ENCODE peak calls at places on chromosome 10, in ten cellular contexts. U is left ventricle myocardium inferior; B is cerebellar nuclear complex; R is GM18507; S is IMR-90; W is OCI-LY7; N is NCI-H1105 treated with DMSO at 0.1 percent for 48 hours; D is activated naive CD8-positive, alpha-beta T cell treated with anti-CD3 and anti-CD28 coated beads, Interleukin-2, amount 50 U/mL, for 24 hours; H is HEK293T; X is natural killer cell treated with Interleukin-12 subunit alpha and Interleukin-12 subunit beta and Interleukin-15 and Interleukin-18, amount 100 ng/mL, for 72 hours. Q is an unnamed sample.
A peak's percentile ranks its signal among the peaks of the same experiment; 100 is the strongest.

GRCh38 chr10:84820121-84820520 is 491.7 kb downstream of the CCSER2 start:
- DNase-seq in X (no peak), D (no peak), S (no peak), B (no peak), R (no peak), W (peak; percentile 8), N (peak; percentile 30), U (no peak), H (peak; percentile 19), Q (peak; percentile 46)

GRCh38 chr10:1211844-1212570 is 155.8 kb downstream of the WDR37 start:
- DNase-seq in D (no peak), S (no peak), X (no peak), B (no peak), U (no peak), W (no peak), N (no peak), R (no peak), H (no peak), Q (no peak)

GRCh38 chr10:20817116-20817515 is 80.0 kb downstream of the NEBL start:
- DNase-seq in N (no peak), D (no peak), W (no peak), U (no peak), X (no peak), B (no peak), H (no peak), S (no peak), R (no peak), Q (no peak)

GRCh38 chr10:34403512-34403911 is 411.6 kb downstream of the PARD3 start:
- DNase-seq in U (no peak), X (no peak), R (no peak), S (peak; percentile 85), H (no peak), B (no peak), W (no peak), D (no peak), N (no peak), Q (no peak)

GRCh38 chr10:88980247-88980646 is 10.4 kb upstream of the FAS start:
- DNase-seq in H (no peak), N (no peak), B (no peak), X (no peak), D (no peak), R (no peak), U (no peak), W (no peak), S (no peak), Q (no peak)

GRCh38 chr10:17368708-17369272 is 85.6 kb downstream of the ST8SIA6 start:
- DNase-seq in U (no peak), R (no peak), X (no peak), D (no peak), S (no peak), H (no peak), W (no peak), N (no peak), B (no peak), Q (no peak)

GRCh38 chr10:71258446-71259145 is 46.2 kb downstream of the UNC5B start:
- DNase-seq in S (no peak), D (no peak), W (no peak), R (no peak), H (no peak), X (no peak), B (no peak), U (no peak), N (no peak), Q (no peak)

GRCh38 chr10:52146766-52147165 is 167.3 kb upstream of the DKK1 start:
- DNase-seq in R (no peak), W (no peak), X (no peak), D (no peak), S (peak; percentile 59), H (no peak), U (no peak), N (no peak), B (no peak), Q (no peak)

GRCh38 chr10:72263613-72264241 is 10.0 kb upstream of the DDIT4 start:
- DNase-seq in N (peak; percentile 88), U (no peak), H (no peak), W (peak; percentile 93), X (no peak), D (no peak), S (no peak), R (no peak), B (no peak), Q (peak; percentile 97)

GRCh38 chr10:102368072-102368471 is 27.4 kb upstream of the NFKB2 start:
- DNase-seq in B (no peak), U (no peak), X (no peak), D (no peak), H (no peak), R (no peak), N (no peak), S (no peak), W (no peak), Q (no peak)

GRCh38 chr10:24929056-24929544 is 23.3 kb downstream of the PRTFDC1 start:
- DNase-seq in U (no peak), S (no peak), H (no peak), D (no peak), N (no peak), X (no peak), W (no peak), B (no peak), R (no peak), Q (no peak)

Q was measured in NCI-H146.